ENCODE peak calls at places on chromosome 20, in six cellular contexts. Y, R, C, K, F and M are unnamed samples.

GRCh38 chr20:2470051-2470431 is 548 bp downstream of the SNRPB start:
- DNase-seq in Y (no peak), R (peak), C (peak), K (peak), F (no peak), M (no peak)

GRCh38 chr20:44204156-44204831 is 6.3 kb downstream of the OSER1 start:
- DNase-seq in R (no peak), Y (peak), F (no peak), K (peak), C (no peak), M (peak)

GRCh38 chr20:51100617-51101016 is 77.7 kb upstream of the KCNG1 start:
- DNase-seq in F (no peak), R (no peak), Y (no peak), C (peak), K (no peak), M (no peak)

GRCh38 chr20:23143986-23144695 is 58.0 kb upstream of the CD93 start:
- DNase-seq in F (no peak), R (no peak), C (no peak), Y (no peak), K (no peak), M (no peak)

GRCh38 chr20:46253391-46253790 is 54.9 kb downstream of the CDH22 start:
- DNase-seq in C (no peak), R (no peak), K (no peak), Y (no peak), F (no peak), M (no peak)

GRCh38 chr20:46230811-46231282 is 77.5 kb downstream of the CDH22 start:
- DNase-seq in C (peak), F (no peak), R (no peak), Y (no peak), K (peak), M (peak)

GRCh38 chr20:35515949-35516645 is 13.4 kb downstream of the C20orf173 start:
- DNase-seq in K (peak), F (no peak), Y (peak), R (no peak), C (no peak), M (peak)

GRCh38 chr20:50609438-50609989 is 81.8 kb downstream of the RIPOR3 start:
- DNase-seq in C (no peak), F (no peak), Y (no peak), K (no peak), R (no peak), M (no peak)

GRCh38 chr20:10696650-10697049 is 22.9 kb upstream of the JAG1 start:
- DNase-seq in C (no peak), Y (no peak), R (no peak), F (no peak), K (no peak), M (no peak)

GRCh38 chr20:17873410-17874270 is 95.0 kb downstream of the SNX5 start:
- DNase-seq in C (peak), K (peak), F (no peak), Y (peak), R (no peak), M (peak)

GRCh38 chr20:18527836-18528235 is 20.1 kb downstream of the SEC23B start:
- DNase-seq in R (no peak), F (no peak), K (peak), Y (no peak), C (no peak), M (no peak)

GRCh38 chr20:51526105-51526470 is 16.4 kb downstream of the NFATC2 start:
- DNase-seq in C (no peak), Y (no peak), K (no peak), R (no peak), F (no peak), M (no peak)

GRCh38 chr20:37384683-37385174 is 38.8 kb downstream of the SRC start:
- DNase-seq in F (no peak), R (peak), C (peak), Y (no peak), K (peak), M (no peak)

GRCh38 chr20:19981091-19981490 is 36.1 kb upstream of the NAA20 start:
- DNase-seq in R (no peak), Y (no peak), C (no peak), F (no peak), K (peak), M (no peak)

GRCh38 chr20:38812182-38812581 is 6.7 kb downstream of the PPP1R16B start:
- DNase-seq in R (no peak), F (no peak), K (no peak), Y (no peak), C (no peak), M (no peak)

GRCh38 chr20:23065438-23066201 is 16.1 kb upstream of the THBD start:
- DNase-seq in R (no peak), K (no peak), F (no peak), C (no peak), Y (no peak), M (no peak)

GRCh38 chr20:41738584-41739193 is 120.5 kb upstream of the CHD6 start:
- DNase-seq in C (peak), Y (no peak), K (peak), R (no peak), F (no peak), M (peak)

GRCh38 chr20:36311854-36312723 is 6.0 kb downstream of the DLGAP4 start:
- DNase-seq in Y (no peak), C (no peak), R (no peak), F (no peak), K (no peak), M (no peak)

GRCh38 chr20:32138921-32139320 is 29.4 kb downstream of the TM9SF4 start:
- DNase-seq in Y (no peak), C (no peak), R (no peak), K (no peak), F (no peak), M (no peak)